ENCODE peak calls at places on chromosomes 4 and X, in nine cellular contexts. V is dorsolateral prefrontal cortex, P is GM13976, F is HFFc6, G is kidney, B is B cell, C is fibroblast of lung, Y is WTC11, H is glutamatergic neuron. Z is an unnamed sample.

GRCh38 chrX:153807976-153808375 is 13.5 kb downstream of the SSR4 start:
- DNase-seq in V (no peak), P (no peak), F (no peak), G (no peak), B (no peak), C (no peak), Y (no peak), H (no peak), Z (no peak)

GRCh38 chr4:24489870-24490269 is 94.5 kb downstream of the DHX15 start:
- DNase-seq in V (no peak), P (no peak), F (no peak), G (no peak), B (no peak), C (no peak), Y (no peak), H (no peak), Z (no peak)

GRCh38 chr4:168712316-168712855 is 215.5 kb downstream of the PALLD start:
- DNase-seq in V (no peak), P (no peak), F (no peak), G (no peak), B (no peak), C (peak), Y (no peak), H (no peak), Z (no peak)

GRCh38 chrX:138704101-138704500 is 7.4 kb downstream of the FGF13 start:
- DNase-seq in V (no peak), P (no peak), F (no peak), G (no peak), B (no peak), C (no peak), Y (no peak), H (no peak), Z (no peak)

GRCh38 chr4:76764251-76764650 is 133.7 kb downstream of the SOWAHB start:
- DNase-seq in V (no peak), P (no peak), F (peak), G (no peak), B (no peak), C (peak), Y (no peak), H (no peak), Z (no peak)

GRCh38 chr4:28686618-28687017 is 1826.0 kb downstream of the STIM2 start:
- DNase-seq in V (peak), P (no peak), F (peak), G (no peak), B (no peak), C (peak), Y (peak), H (peak), Z (peak)

GRCh38 chr4:73740353-73740778 is at the start of gene CXCL8:
- DNase-seq in V (no peak), P (no peak), F (peak), G (no peak), B (no peak), C (peak), Y (no peak), H (no peak), Z (no peak)

GRCh38 chr4:11505225-11505971 is 76.7 kb upstream of the HS3ST1 start:
- DNase-seq in V (no peak), P (no peak), F (no peak), G (no peak), B (no peak), C (peak), Y (no peak), H (no peak), Z (no peak)

GRCh38 chr4:156771171-156771837 is 200.3 kb downstream of the PDGFC start:
- DNase-seq in V (no peak), P (no peak), F (peak), G (no peak), B (no peak), C (peak), Y (no peak), H (no peak), Z (no peak)

GRCh38 chr4:167424338-167425256 is 190.3 kb upstream of the SPOCK3 start:
- DNase-seq in V (no peak), P (no peak), F (no peak), G (peak), B (no peak), C (no peak), Y (no peak), H (no peak), Z (no peak)

GRCh38 chr4:150337709-150338108 is 244.2 kb upstream of the MAB21L2 start:
- DNase-seq in V (no peak), P (no peak), F (peak), G (no peak), B (no peak), C (peak), Y (no peak), H (no peak), Z (no peak)

GRCh38 chrX:95427389-95427788 is 1257.3 kb upstream of the DIAPH2 start:
- DNase-seq in V (no peak), P (no peak), F (no peak), G (no peak), B (no peak), C (peak), Y (no peak), H (no peak), Z (no peak)

GRCh38 chr4:54085284-54085683 is 14.7 kb upstream of the GSX2 start:
- DNase-seq in V (peak), P (no peak), F (peak), G (no peak), B (no peak), C (peak), Y (no peak), H (no peak), Z (no peak)

GRCh38 chr4:94413085-94413685 is 38.6 kb upstream of the PDLIM5 start:
- DNase-seq in V (no peak), P (no peak), F (peak), G (no peak), B (no peak), C (peak), Y (no peak), H (no peak), Z (no peak)

GRCh38 chr4:136931771-136932170 is 600.5 kb downstream of the PCDH18 start:
- DNase-seq in V (no peak), P (no peak), F (no peak), G (no peak), B (no peak), C (peak), Y (no peak), H (no peak), Z (no peak)

DNA sequence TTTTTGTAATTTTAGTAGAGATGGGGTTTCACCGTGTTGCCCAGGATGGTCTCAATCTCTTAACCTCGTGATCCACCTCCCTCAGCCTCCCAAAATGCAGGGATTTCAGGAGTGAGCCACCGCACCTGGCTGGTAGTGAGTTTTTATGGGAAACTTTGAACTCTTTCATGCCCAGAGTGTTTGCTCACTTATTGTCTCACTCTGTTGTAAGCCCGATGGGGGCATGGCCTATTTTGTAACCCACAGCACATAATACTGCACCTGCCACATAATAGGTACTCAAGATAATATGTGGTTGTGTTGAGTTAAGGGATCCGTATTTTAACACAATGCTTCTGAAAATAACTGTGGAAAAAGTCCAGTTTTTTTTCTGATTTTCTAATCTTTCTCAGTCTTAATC is 109.6 kb upstream of the GIMD1 start:
- DNase-seq in V (no peak), P (no peak), F (no peak), G (no peak), B (no peak), C (no peak), Y (no peak), H (no peak), Z (no peak)
- TF ChIP-seq CTCF in V (no peak), P (no peak), F (no peak), G (no peak), B (no peak), C (no peak), Y (no peak), H (no peak), Z (no peak)

GRCh38 chrX:72609313-72609712 is 36.7 kb upstream of the HDAC8 start:
- DNase-seq in V (no peak), P (no peak), F (no peak), G (no peak), B (no peak), C (no peak), Y (no peak), H (no peak), Z (no peak)
- TF ChIP-seq CTCF in V (no peak), P (no peak), F (peak), G (no peak), B (no peak), C (peak), Y (no peak), H (no peak), Z (peak)

GRCh38 chr4:141056473-141056872 is 76.8 kb downstream of the RNF150 start:
- DNase-seq in V (no peak), P (no peak), F (no peak), G (no peak), B (no peak), C (peak), Y (no peak), H (no peak), Z (no peak)

GRCh38 chr4:141058739-141059507 is 74.3 kb downstream of the RNF150 start:
- DNase-seq in V (no peak), P (no peak), F (peak), G (no peak), B (no peak), C (peak), Y (no peak), H (no peak), Z (no peak)

GRCh38 chr4:141054446-141054845 is 78.8 kb downstream of the RNF150 start:
- DNase-seq in V (no peak), P (no peak), F (no peak), G (no peak), B (no peak), C (no peak), Y (no peak), H (no peak), Z (no peak)

DNA sequence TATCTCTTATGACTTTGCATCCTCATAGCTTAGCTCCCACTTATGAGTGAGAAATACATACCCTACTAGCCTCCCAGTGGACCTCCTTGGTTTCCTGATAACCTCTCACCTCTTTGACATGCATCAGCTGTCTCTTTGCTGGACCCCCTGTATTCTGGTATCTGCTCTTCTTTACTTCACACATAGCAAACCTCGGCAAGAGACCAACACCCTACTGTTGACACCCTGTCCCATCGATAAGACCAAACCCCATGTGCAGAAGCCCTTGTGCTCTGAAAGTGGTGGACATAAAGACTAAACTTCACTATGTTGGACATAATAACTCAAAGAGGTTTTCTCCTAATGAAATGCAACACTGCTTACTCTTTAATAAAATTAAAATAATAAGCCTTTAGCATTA is 75.7 kb downstream of the RNF150 start:
- DNase-seq in V (no peak), P (no peak), F (no peak), G (no peak), B (no peak), C (no peak), Y (no peak), H (no peak), Z (no peak)
- TF ChIP-seq CTCF in V (no peak), P (no peak), F (no peak), G (no peak), B (no peak), C (no peak), Y (no peak), H (no peak), Z (no peak)

DNA sequence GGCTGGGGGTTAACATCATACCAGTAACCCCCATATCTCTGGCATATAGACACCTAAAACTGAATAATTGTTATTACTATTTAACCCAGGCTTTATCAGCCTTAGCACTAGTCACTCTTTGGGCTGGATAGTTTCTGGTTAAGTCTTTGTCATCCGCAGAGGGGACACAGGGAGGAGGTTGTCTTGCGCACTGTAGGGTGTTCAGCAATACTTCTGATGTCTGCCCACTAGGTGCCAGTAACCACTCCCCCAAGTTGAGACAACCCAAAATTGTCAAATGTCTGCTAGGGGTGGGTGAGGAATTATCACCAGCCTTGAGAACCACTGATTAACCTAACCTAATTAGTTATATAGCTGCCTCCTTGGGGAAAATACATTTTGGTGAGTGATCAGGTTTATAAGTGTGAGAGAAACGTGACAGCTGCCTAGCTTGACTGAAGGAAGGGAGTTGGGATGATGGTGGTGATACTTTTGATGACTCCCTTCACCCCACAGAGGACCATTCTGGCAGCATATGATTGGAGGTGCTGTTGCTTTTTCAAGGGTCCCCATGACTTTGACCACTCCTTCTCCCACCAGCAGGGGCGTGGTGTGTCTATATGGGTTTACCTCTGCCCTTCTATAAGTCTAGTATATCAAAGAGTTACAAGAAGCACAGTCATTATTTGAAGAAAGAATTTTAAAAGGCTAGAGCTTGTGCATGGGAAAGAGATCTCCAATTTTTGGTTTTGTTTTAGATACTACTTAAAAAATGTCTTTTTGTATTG is 140.9 kb downstream of the STIM2 start:
- DNase-seq in V (no peak), P (no peak), F (no peak), G (no peak), B (no peak), C (no peak), Y (peak), H (no peak), Z (no peak)
- TF ChIP-seq CTCF in V (no peak), P (no peak), F (no peak), G (no peak), B (no peak), C (no peak), Y (no peak), H (peak), Z (no peak)

DNA sequence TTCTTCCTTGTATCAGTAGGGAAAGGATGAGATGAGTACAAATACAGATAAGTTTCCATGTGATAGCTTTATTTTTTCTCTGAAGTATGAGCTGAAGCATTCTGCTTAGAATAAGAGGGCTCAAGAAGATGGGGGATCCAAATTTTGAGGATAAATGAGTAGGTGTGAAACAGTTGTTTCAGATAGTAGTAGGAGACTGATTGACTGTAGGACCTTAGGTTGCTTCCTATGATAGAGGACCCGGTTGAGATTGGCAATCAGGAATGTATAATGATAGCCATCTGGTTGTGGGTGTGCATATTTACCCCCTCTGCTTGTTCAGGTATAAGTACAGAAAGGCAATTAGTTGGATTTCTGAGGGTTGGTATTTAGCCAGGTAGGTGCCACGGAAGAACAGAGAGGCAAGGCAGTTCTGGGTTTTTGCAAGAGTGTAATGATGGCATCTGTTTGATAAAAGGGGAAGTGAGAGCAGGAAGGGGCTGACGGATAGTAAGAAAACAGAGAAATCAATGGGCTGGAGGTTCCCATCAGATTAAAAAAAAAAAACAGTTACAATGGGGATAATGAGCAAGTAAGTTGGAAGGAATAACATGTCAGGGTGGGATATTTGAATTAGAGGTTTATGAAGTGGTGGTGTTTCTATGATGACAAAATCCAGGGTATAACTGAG is 13.7 kb downstream of the OCRL start:
- DNase-seq in V (no peak), P (peak), F (no peak), G (no peak), B (peak), C (no peak), Y (no peak), H (no peak), Z (no peak)
- TF ChIP-seq CTCF in V (no peak), P (no peak), F (no peak), G (no peak), B (no peak), C (no peak), Y (no peak), H (no peak), Z (no peak)

GRCh38 chrX:45324941-45325340 is 124.3 kb upstream of the DIPK2B start:
- DNase-seq in V (no peak), P (no peak), F (no peak), G (no peak), B (no peak), C (peak), Y (no peak), H (no peak), Z (no peak)

GRCh38 chrX:45323387-45323786 is 122.7 kb upstream of the DIPK2B start:
- DNase-seq in V (no peak), P (no peak), F (no peak), G (no peak), B (no peak), C (no peak), Y (no peak), H (no peak), Z (no peak)

GRCh38 chrX:45322820-45323219 is 122.1 kb upstream of the DIPK2B start:
- DNase-seq in V (no peak), P (no peak), F (peak), G (no peak), B (no peak), C (peak), Y (no peak), H (no peak), Z (no peak)

GRCh38 chrX:45320191-45320590 is 119.5 kb upstream of the DIPK2B start:
- DNase-seq in V (no peak), P (no peak), F (no peak), G (no peak), B (no peak), C (no peak), Y (no peak), H (no peak), Z (no peak)

DNA sequence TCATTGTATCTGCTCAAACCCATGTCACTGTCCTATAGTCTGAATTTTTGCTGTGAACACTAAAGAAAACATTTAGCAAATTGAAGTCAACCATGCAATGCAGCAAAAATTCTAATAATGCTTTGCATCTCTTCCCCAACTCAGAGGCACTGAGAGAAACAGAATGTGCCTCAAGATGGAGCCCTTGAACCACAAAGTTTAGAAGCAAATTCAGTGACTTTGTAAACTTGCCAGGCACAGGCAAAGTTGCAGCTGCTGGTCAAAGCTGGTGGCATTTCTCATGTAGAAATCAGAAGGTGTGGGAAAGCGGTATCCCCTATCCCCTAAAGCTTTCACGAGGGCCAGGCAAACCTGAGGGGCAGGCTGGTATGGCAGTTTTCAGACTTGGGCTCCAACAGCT is 121.7 kb upstream of the DIPK2B start:
- DNase-seq in V (peak), P (peak), F (peak), G (no peak), B (peak), C (peak), Y (peak), H (no peak), Z (no peak)
- TF ChIP-seq CTCF in V (peak), P (peak), F (peak), G (peak), B (no peak), C (peak), Y (no peak), H (no peak), Z (peak)

GRCh38 chr4:633976-634598 is 8.7 kb downstream of the PDE6B start:
- DNase-seq in V (no peak), P (no peak), F (no peak), G (peak), B (no peak), C (no peak), Y (peak), H (no peak), Z (no peak)
- TF ChIP-seq CTCF in V (no peak), P (no peak), F (no peak), G (no peak), B (no peak), C (no peak), Y (no peak), H (no peak), Z (no peak)

DNA sequence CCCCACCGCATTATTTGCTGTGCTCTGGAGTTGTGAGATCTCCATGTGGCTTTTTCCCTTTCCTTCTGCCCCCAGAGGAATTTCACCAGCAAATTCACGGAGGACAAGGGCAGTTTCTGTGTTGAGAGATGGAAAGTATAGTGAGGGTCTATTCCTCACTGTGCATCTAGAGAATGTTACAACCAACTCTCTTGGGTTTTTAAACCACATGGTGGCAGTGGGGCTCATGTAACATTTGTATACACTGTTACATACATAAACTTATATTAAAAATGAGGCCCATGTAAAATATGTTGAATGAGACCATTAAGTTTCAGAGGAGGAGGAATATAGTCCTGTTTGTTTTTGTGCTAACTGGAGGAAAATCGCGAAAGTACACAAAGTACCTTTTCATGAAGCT is 914 bp upstream of the PRKG2 start:
- DNase-seq in V (no peak), P (no peak), F (no peak), G (no peak), B (no peak), C (no peak), Y (no peak), H (no peak), Z (no peak)
- TF ChIP-seq CTCF in V (no peak), P (no peak), F (no peak), G (no peak), B (no peak), C (peak), Y (no peak), H (no peak), Z (no peak)

DNA sequence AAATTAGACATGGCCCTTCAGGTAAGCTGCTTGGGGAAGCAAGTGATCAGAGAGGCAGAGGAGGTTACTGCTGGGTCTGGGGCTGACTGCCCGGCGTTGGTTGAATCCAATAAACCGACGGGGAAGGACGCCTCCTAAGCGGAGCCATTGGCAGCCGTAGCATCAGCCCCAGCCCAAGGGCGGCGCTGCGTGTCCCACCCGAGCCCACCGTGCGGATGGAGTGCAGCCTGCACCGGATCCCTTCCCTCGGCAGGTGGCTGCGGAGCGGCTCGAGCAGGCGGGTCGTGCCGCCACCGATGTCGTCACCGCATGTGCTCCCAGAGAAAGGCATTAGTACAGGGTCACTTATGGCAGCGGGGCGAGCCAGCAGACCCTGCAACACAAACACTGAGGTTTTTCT is 82.1 kb downstream of the ALPK1 start:
- DNase-seq in V (no peak), P (no peak), F (no peak), G (no peak), B (no peak), C (peak), Y (peak), H (peak), Z (no peak)
- TF ChIP-seq CTCF in V (no peak), P (no peak), F (no peak), G (no peak), B (no peak), C (no peak), Y (no peak), H (peak), Z (peak)

Z was measured in type B pancreatic cell.